ENCODE peak calls at places on chromosomes 1 and 21, in four cellular contexts. E is fibroblast of lung, I is heart left ventricle, G is left ventricle myocardium inferior. T is an unnamed sample.

GRCh38 chr21:14356771-14357170 is 26.2 kb downstream of the HSPA13 start:
- DNase-seq in I (no peak), E (no peak), G (no peak), T (no peak)

GRCh38 chr1:29196863-29197589 is 15.3 kb upstream of the SRSF4 start:
- DNase-seq in G (no peak), I (no peak), E (peak; percentile 91), T (no peak)

GRCh38 chr1:34858901-34859441 is 578 bp downstream of the SMIM12 start:
- DNase-seq in G (no peak), I (no peak), E (peak; percentile 34), T (no peak)

GRCh38 chr1:220007438-220007837 is 38.9 kb downstream of the EPRS1 start:
- DNase-seq in E (peak; percentile 57), G (no peak), I (no peak), T (no peak)

GRCh38 chr1:24704411-24705259 is 40.6 kb upstream of the CLIC4 start:
- DNase-seq in G (no peak), I (no peak), E (peak; percentile 99), T (no peak)

GRCh38 chr1:95916616-95917015 is 682.6 kb downstream of the RWDD3 start:
- DNase-seq in I (no peak), G (no peak), E (peak; percentile 8), T (no peak)

GRCh38 chr1:214404571-214405213 is 123.7 kb downstream of the SMYD2 start:
- DNase-seq in E (peak; percentile 90), I (no peak), G (no peak), T (no peak)

GRCh38 chr21:28257276-28257675 is 735.4 kb downstream of the LTN1 start:
- DNase-seq in E (no peak), G (no peak), I (no peak), T (no peak)

GRCh38 chr1:113140588-113141446 is 67.8 kb downstream of the LRIG2 start:
- DNase-seq in G (peak; percentile 40), I (peak; percentile 60), E (peak; percentile 56), T (peak; percentile 14)

GRCh38 chr21:41926068-41926806 is 27.6 kb downstream of the C2CD2 start:
- DNase-seq in G (no peak), E (peak; percentile 65), I (no peak), T (no peak)

GRCh38 chr1:246724725-246725095 is 501 bp downstream of the SCCPDH start:
- DNase-seq in E (peak; percentile 48), G (no peak), I (no peak), T (no peak)

GRCh38 chr21:45590726-45591618 is 48.7 kb upstream of the SLC19A1 start:
- DNase-seq in I (no peak), G (peak; percentile 29), E (no peak), T (no peak)

GRCh38 chr1:54995835-54996234 is 2.9 kb upstream of the BSND start:
- DNase-seq in I (no peak), E (no peak), G (no peak), T (no peak)

GRCh38 chr1:221716713-221717490 is 25.0 kb downstream of the DUSP10 start:
- DNase-seq in I (no peak), G (no peak), E (no peak), T (no peak)

GRCh38 chr1:15680614-15681345 is 3.3 kb upstream of the PLEKHM2 start:
- DNase-seq in E (peak; percentile 91), I (no peak), G (no peak), T (no peak)

GRCh38 chr1:187516874-187517273 is 688.1 kb downstream of the PLA2G4A start:
- DNase-seq in I (no peak), G (no peak), E (no peak), T (no peak)

GRCh38 chr1:108717774-108718316 is 5.1 kb downstream of the FNDC7 start:
- DNase-seq in I (no peak), E (no peak), G (no peak), T (no peak)

GRCh38 chr1:8047112-8047511 is 21.0 kb upstream of the ERRFI1 start:
- DNase-seq in E (peak; percentile 64), I (no peak), G (no peak), T (no peak)

GRCh38 chr1:188499690-188500089 is 1670.9 kb downstream of the PLA2G4A start:
- DNase-seq in E (peak; percentile 15), G (no peak), I (no peak), T (no peak)

GRCh38 chr1:172628416-172628815 is 30.5 kb upstream of the FASLG start:
- DNase-seq in E (peak; percentile 39), G (no peak), I (no peak), T (no peak)

GRCh38 chr1:171909711-171910110 is 68.4 kb downstream of the DNM3 start:
- DNase-seq in G (no peak), I (no peak), E (peak; percentile 37), T (no peak)

GRCh38 chr1:193408782-193409293 is 222.4 kb upstream of the B3GALT2 start:
- DNase-seq in G (peak; percentile 82), I (peak; percentile 75), E (peak; percentile 95), T (no peak)

GRCh38 chr1:63821650-63822049 is 47.8 kb downstream of the ROR1 start:
- DNase-seq in E (peak; percentile 88), I (no peak), G (no peak), T (no peak)

GRCh38 chr1:4046836-4047461 is 146.9 kb upstream of the C1orf174 start:
- DNase-seq in G (no peak), I (no peak), E (no peak), T (no peak)

GRCh38 chr1:231359113-231359512 is 21.0 kb downstream of the SPRTN start:
- DNase-seq in G (no peak), I (no peak), E (peak; percentile 89), T (peak; percentile 87)

GRCh38 chr21:44677881-44678280 is 4.1 kb downstream of the KRTAP12-1 start:
- DNase-seq in G (no peak), I (no peak), E (no peak), T (no peak)

GRCh38 chr1:167127661-167128060 is 33.8 kb downstream of the STYXL2 start:
- DNase-seq in E (no peak), I (no peak), G (no peak), T (no peak)

GRCh38 chr21:25756190-25756932 is 21.6 kb downstream of the GABPA start:
- DNase-seq in G (no peak), I (no peak), E (no peak), T (no peak)

GRCh38 chr1:35560256-35561225 is 2.9 kb downstream of the NCDN start:
- DNase-seq in I (peak; percentile 72), G (peak; percentile 78), E (no peak), T (peak; percentile 45)

GRCh38 chr1:6148497-6149241 is 31.5 kb downstream of the CHD5 start:
- DNase-seq in G (peak; percentile 35), I (peak; percentile 42), E (no peak), T (no peak)

GRCh38 chr1:154809436-154810413 is 60.4 kb downstream of the KCNN3 start:
- DNase-seq in I (no peak), G (no peak), E (peak; percentile 51), T (peak; percentile 63)

GRCh38 chr1:173137116-173137515 is 70.0 kb downstream of the TNFSF4 start:
- DNase-seq in E (peak; percentile 45), G (no peak), I (no peak), T (no peak)

GRCh38 chr1:70331962-70332361 is 22.6 kb downstream of the ANKRD13C start:
- DNase-seq in E (peak; percentile 76), I (no peak), G (no peak), T (no peak)

GRCh38 chr1:227948493-227949260 is 945 bp upstream of the WNT9A start:
- DNase-seq in I (no peak), E (no peak), G (no peak), T (no peak)

GRCh38 chr1:173590557-173590956 is 12.3 kb downstream of the SLC9C2 start:
- DNase-seq in I (no peak), G (no peak), E (peak; percentile 8), T (no peak)

GRCh38 chr1:41358152-41358937 is 2.9 kb upstream of the FOXO6 start:
- DNase-seq in G (peak; percentile 73), E (peak; percentile 50), I (peak; percentile 77), T (no peak)

GRCh38 chr1:111568160-111568559 is 51.4 kb upstream of the RAP1A start:
- DNase-seq in G (no peak), E (no peak), I (no peak), T (no peak)
- H3K4me1 ChIP-seq in G (peaks cover 19% of the 10 kb centered on the region), E (peaks cover 25% of the 10 kb centered on the region), I (no peaks in the 10 kb centered on the region), T (no peaks in the 10 kb centered on the region)

DNA sequence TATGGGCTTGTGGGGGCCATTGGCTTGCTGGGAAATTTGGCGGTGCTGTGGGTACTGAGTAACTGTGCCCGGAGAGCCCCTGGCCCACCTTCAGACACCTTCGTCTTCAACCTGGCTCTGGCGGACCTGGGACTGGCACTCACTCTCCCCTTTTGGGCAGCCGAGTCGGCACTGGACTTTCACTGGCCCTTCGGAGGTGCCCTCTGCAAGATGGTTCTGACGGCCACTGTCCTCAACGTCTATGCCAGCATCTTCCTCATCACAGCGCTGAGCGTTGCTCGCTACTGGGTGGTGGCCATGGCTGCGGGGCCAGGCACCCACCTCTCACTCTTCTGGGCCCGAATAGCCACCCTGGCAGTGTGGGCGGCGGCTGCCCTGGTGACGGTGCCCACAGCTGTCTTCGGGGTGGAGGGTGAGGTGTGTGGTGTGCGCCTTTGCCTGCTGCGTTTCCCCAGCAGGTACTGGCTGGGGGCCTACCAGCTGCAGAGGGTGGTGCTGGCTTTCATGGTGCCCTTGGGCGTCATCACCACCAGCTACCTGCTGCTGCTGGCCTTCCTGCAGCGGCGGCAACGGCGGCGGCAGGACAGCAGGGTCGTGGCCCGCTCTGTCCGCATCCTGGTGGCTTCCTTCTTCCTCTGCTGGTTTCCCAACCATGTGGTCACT is 538 bp downstream of the RXFP4 start:
- DNase-seq in E (no peak), I (no peak), G (no peak), T (no peak)
- H3K4me1 ChIP-seq in E (peaks cover 3% of the 10 kb centered on the region), I (peaks cover 38% of the 10 kb centered on the region), G (peaks cover 63% of the 10 kb centered on the region), T (peaks cover 15% of the 10 kb centered on the region)

DNA sequence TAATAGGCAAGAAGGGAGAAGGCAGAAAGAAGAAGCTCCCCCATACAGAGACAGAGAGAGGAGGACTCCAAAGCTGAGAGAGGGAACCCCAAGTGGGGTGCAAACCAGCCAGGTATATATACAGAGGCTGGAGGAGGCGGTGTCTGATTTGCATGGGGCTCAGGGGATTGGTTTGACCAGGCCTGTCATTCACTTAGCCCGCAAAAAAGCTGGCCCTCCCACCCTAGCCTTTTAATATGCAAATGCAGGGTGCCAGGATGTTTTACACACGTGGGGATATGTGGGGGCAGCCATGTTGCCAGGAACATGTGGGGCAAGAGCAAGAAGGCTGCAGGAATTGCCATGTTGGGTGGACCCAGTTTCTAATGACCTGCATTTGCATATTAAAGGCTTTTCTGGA is 37.0 kb upstream of the TENT5B start:
- DNase-seq in E (no peak), I (no peak), G (no peak), T (no peak)
- H3K4me1 ChIP-seq in E (peaks cover 2% of the 10 kb centered on the region), I (peaks cover 4% of the 10 kb centered on the region), G (peaks cover 17% of the 10 kb centered on the region), T (peaks cover 3% of the 10 kb centered on the region)

GRCh38 chr1:174871886-174872285 is 127.9 kb upstream of the CACYBP start:
- DNase-seq in E (peak; percentile 78), I (no peak), G (no peak), T (no peak)
- H3K4me1 ChIP-seq in E (no peaks in the 10 kb centered on the region), I (no peaks in the 10 kb centered on the region), G (no peaks in the 10 kb centered on the region), T (no peaks in the 10 kb centered on the region)

DNA sequence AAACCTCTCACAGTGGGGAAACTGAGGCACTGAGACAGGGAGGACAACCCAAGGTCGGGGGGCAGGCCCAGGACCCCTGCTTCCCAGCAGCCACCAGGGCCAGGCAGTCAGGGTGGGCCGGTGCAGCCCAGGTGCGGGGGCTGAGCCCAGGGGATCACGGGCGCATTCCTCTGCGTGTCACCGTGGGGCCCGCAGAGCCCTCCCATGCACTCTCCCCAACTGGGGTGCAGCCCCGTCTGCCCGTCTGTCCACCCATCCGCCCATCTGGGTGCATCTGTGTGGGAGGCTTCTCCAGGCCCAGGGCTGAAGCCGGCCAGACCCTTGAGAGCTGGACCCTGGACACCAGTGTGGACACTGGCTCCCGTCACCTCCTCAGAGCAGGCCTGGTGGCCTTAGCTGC is 2.9 kb upstream of the PLCH2 start:
- DNase-seq in I (no peak), E (no peak), G (no peak), T (no peak)
- H3K4me1 ChIP-seq in I (no peaks in the 10 kb centered on the region), E (no peaks in the 10 kb centered on the region), G (peaks cover 8% of the 10 kb centered on the region), T (no peaks in the 10 kb centered on the region)